ENCODE peak calls at places on chromosome 7, in four cellular contexts. B is PC-9, R is breast epithelium, Q is psoas muscle. F is an unnamed sample.

GRCh38 chr7:115585015-115585655 is 445.4 kb downstream of the TFEC start:
- DNase-seq in B (peak; percentile 39), R (no peak), Q (peak; percentile 17), F (no peak)

GRCh38 chr7:24192053-24192452 is 91.9 kb upstream of the NPY start:
- DNase-seq in B (no peak), R (no peak), Q (no peak), F (no peak)

GRCh38 chr7:41033526-41033925 is 669.4 kb downstream of the INHBA start:
- DNase-seq in B (no peak), R (no peak), Q (no peak), F (no peak)

GRCh38 chr7:97639036-97639435 is 92.8 kb upstream of the TAC1 start:
- DNase-seq in B (no peak), R (no peak), Q (no peak), F (no peak)

GRCh38 chr7:127983804-127984332 is 47.4 kb downstream of the LRRC4 start:
- DNase-seq in B (peak; percentile 8), R (no peak), Q (no peak), F (no peak)

GRCh38 chr7:132578050-132578370 is 1.7 kb upstream of the PLXNA4 start:
- DNase-seq in B (no peak), R (no peak), Q (no peak), F (no peak)

GRCh38 chr7:151435971-151436370 is 4.0 kb downstream of the CRYGN start:
- DNase-seq in B (no peak), R (no peak), Q (no peak), F (no peak)

GRCh38 chr7:134645935-134646334 is 718 bp upstream of the BPGM start:
- DNase-seq in B (no peak), R (no peak), Q (no peak), F (no peak)

GRCh38 chr7:49245062-49245461 is 320.7 kb downstream of the CDC14C start:
- DNase-seq in B (no peak), R (no peak), Q (no peak), F (no peak)

GRCh38 chr7:52735656-52736055 is 299.8 kb upstream of the POM121L12 start:
- DNase-seq in B (no peak), R (no peak), Q (no peak), F (no peak)

GRCh38 chr7:70571986-70572385 is 560.0 kb upstream of the GALNT17 start:
- DNase-seq in B (no peak), R (no peak), Q (no peak), F (no peak)
- TF ChIP-seq CTCF in B (no peak), R (no peak), Q (no peak), F (no peak)

GRCh38 chr7:152752513-152752912 is 7.0 kb upstream of the ACTR3B start:
- DNase-seq in B (no peak), R (no peak), Q (no peak), F (no peak)
- TF ChIP-seq CTCF in B (no peak), R (no peak), Q (no peak), F (no peak)

DNA sequence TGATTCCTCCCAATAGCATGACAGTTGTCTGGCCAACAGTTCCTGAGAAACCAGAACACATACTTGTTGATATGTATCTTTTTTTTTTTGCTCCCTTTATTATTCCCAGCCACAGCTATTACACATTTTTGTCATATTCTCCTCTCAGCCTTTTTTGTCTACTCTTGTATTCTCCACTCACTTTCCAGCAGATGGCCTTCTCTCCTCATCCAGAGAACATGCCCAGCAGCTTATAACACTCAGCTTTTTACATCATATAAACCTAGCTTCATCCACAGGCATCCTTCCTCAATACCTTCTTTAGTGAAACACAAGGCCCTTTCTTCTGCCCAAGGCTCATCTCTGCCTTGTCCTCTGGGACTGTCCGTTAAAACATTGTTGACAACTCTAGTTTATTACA is 101.7 kb downstream of the ORC5 start:
- DNase-seq in B (no peak), R (no peak), Q (no peak), F (no peak)
- TF ChIP-seq CTCF in B (no peak), R (no peak), Q (peak; percentile 43), F (no peak)

DNA sequence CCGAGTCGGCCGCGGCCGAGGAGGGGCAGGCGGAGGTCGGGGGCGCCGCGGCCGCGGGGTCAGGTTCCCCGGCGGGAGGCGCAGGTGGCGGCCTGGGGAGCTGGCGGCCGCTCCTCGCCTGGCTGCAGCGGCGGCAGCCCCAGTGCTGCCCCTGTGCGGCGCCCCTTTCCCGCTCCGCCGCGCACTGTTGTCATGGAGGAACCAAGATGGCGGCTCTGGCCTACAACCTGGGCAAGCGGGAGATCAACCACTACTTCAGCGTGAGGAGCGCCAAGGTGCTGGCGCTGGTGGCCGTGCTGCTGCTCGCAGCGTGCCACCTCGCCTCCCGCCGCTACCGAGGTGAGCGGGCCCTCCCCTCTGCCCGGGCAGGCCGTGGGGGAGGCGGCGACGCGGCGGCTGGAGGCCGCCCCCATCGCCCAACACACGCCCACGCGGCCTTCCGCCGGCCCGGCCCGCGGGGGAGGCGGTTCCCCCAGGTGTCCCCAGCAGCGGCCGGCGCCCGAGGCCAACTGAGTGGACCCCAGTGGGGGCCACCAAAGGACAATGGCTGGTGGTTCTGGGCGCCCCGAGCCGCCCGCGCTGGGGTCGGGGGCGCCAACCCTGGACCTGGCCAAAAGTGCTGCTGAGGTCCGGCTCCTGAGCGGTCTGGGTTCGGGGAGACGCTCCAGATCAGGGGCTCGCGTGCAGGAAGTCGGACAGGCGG is 421 bp downstream of the CASD1 start:
- DNase-seq in B (peak; percentile 75), R (peak; percentile 62), Q (peak; percentile 80), F (peak; percentile 73)
- TF ChIP-seq CTCF in B (no peak), R (no peak), Q (peak; percentile 40), F (no peak)

GRCh38 chr7:100604976-100605911 is 3.1 kb downstream of the PCOLCE start:
- DNase-seq in B (peak; percentile 58), R (no peak), Q (peak; percentile 63), F (peak; percentile 30)
- TF ChIP-seq CTCF in B (no peak), R (no peak), Q (no peak), F (no peak)

GRCh38 chr7:137096607-137097006 is 228.2 kb downstream of the CHRM2 start:
- DNase-seq in B (no peak), R (no peak), Q (no peak), F (no peak)

GRCh38 chr7:137086896-137087295 is 218.4 kb downstream of the CHRM2 start:
- DNase-seq in B (no peak), R (no peak), Q (no peak), F (no peak)

GRCh38 chr7:137093198-137093597 is 224.7 kb downstream of the CHRM2 start:
- DNase-seq in B (no peak), R (no peak), Q (no peak), F (no peak)

GRCh38 chr7:137097111-137097510 is 228.7 kb downstream of the CHRM2 start:
- DNase-seq in B (no peak), R (no peak), Q (no peak), F (no peak)

DNA sequence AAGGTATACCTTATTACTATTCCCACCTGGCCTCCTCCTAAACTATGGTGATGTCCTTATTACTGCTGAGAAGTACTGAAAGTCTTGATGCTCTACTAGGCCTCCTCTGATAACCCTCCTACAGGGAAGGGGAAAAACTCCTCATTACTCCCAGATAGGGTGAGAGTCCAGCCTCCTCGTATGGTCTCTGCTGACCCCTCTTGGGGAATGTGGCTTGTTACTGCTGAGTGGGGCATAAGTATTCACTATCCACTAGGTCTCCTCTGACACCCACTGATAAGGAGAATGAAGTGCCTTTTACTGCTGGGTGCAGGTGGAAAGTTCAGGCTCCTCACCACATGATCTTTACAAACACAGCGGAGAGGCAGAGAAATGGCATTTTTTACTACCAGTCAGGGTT is 222.9 kb downstream of the CHRM2 start:
- DNase-seq in B (no peak), R (no peak), Q (no peak), F (no peak)
- TF ChIP-seq CTCF in B (no peak), R (no peak), Q (no peak), F (no peak)